ENCODE peak calls at places on chromosomes 7 and 10, in seven cellular contexts. W is NCI-H2029 treated with DMSO at 0.1 percent for 48 hours; C is stimulated activated CD4-positive, alpha-beta T cell treated with anti-CD3 and anti-CD28 coated beads, Interleukin-4, amount 100 ng/mL, for 1 hour; A is GM04504; Z is hypothalamus; H is activated T-cell treated with anti-CD3 and anti-CD28 coated beads for 1 hour; J is NCI-H1048. S is an unnamed sample.

GRCh38 chr10:115092555-115093285 is 445 bp upstream of the ATRNL1 start:
- DNase-seq in Z (peak; percentile 41), J (no peak), C (peak; percentile 31), W (no peak), A (no peak), H (no peak), S (no peak)

GRCh38 chr7:2632717-2633537 is 1.1 kb downstream of the TTYH3 start:
- DNase-seq in H (no peak), C (peak; percentile 66), A (no peak), Z (peak; percentile 46), J (no peak), W (no peak), S (peak; percentile 49)

GRCh38 chr10:107409517-107409916 is 245.0 kb upstream of the SORCS1 start:
- DNase-seq in W (no peak), Z (no peak), C (no peak), A (no peak), J (no peak), H (no peak), S (peak; percentile 32)

GRCh38 chr7:128742206-128742605 is 3.0 kb downstream of the CALU start:
- DNase-seq in A (peak; percentile 68), J (no peak), C (no peak), H (no peak), W (no peak), Z (no peak), S (no peak)

GRCh38 chr7:1103009-1103788 is 15.3 kb downstream of the GPER1 start:
- DNase-seq in C (no peak), J (no peak), A (no peak), H (no peak), W (no peak), Z (no peak), S (no peak)

GRCh38 chr10:98446121-98446655 is 547 bp downstream of the HPS1 start:
- DNase-seq in H (peak; percentile 27), W (no peak), J (no peak), A (no peak), C (peak; percentile 49), Z (peak; percentile 58), S (peak; percentile 55)

GRCh38 chr7:151812967-151813366 is 63.9 kb downstream of the PRKAG2 start:
- DNase-seq in H (no peak), J (no peak), C (no peak), Z (no peak), W (no peak), A (no peak), S (no peak)

GRCh38 chr10:79447911-79448731 is 2.7 kb upstream of the ZCCHC24 start:
- DNase-seq in J (no peak), C (no peak), W (no peak), A (no peak), Z (no peak), H (no peak), S (no peak)

GRCh38 chr10:70060389-70060788 is 7.7 kb downstream of the MACROH2A2 start:
- DNase-seq in Z (no peak), C (no peak), A (no peak), J (no peak), W (no peak), H (no peak), S (no peak)

GRCh38 chr10:100713049-100713858 is 32.1 kb upstream of the PAX2 start:
- DNase-seq in A (no peak), C (no peak), H (no peak), W (no peak), Z (no peak), J (no peak), S (no peak)

GRCh38 chr7:40474790-40475680 is 340.2 kb downstream of the SUGCT start:
- DNase-seq in Z (no peak), A (no peak), H (no peak), C (no peak), W (no peak), J (no peak), S (no peak)